ENCODE peak calls at places on chromosome 5, in eight cellular contexts. One of them, this sample, is unnamed.
A peak's percentile ranks its signal among the peaks of the same experiment; 100 is the strongest.

GRCh38 chr5:73118331-73119011 is 1.9 kb upstream of the TMEM171 start:
- DNase-seq in activated CD4-positive, alpha-beta T cell treated with anti-CD3 and anti-CD28 coated beads for 4 hours: no peak
- DNase-seq in glomerular endothelial cell: no peak
- DNase-seq in NCI-H2107: no peak
- DNase-seq in T-helper 9 cell: no peak
- DNase-seq in HS-5: no peak
- DNase-seq in stimulated activated CD4-positive, alpha-beta T cell treated with anti-CD3 and anti-CD28 coated beads, Interleukin-4, amount 100 ng/mL, for 24 hours: no peak
- DNase-seq in CD14-positive monocyte: no peak
- DNase-seq in this sample: no peak

GRCh38 chr5:132266836-132267160 is 9.3 kb downstream of the PDLIM4 start:
- DNase-seq in activated CD4-positive, alpha-beta T cell treated with anti-CD3 and anti-CD28 coated beads for 4 hours: no peak
- DNase-seq in glomerular endothelial cell: no peak
- DNase-seq in NCI-H2107: no peak
- DNase-seq in T-helper 9 cell: no peak
- DNase-seq in HS-5: no peak
- DNase-seq in stimulated activated CD4-positive, alpha-beta T cell treated with anti-CD3 and anti-CD28 coated beads, Interleukin-4, amount 100 ng/mL, for 24 hours: no peak
- DNase-seq in CD14-positive monocyte: no peak
- DNase-seq in this sample: no peak

GRCh38 chr5:9118852-9119251 is 427.0 kb downstream of the SEMA5A start:
- DNase-seq in activated CD4-positive, alpha-beta T cell treated with anti-CD3 and anti-CD28 coated beads for 4 hours: no peak
- DNase-seq in glomerular endothelial cell: no peak
- DNase-seq in NCI-H2107: no peak
- DNase-seq in T-helper 9 cell: no peak
- DNase-seq in HS-5: no peak
- DNase-seq in stimulated activated CD4-positive, alpha-beta T cell treated with anti-CD3 and anti-CD28 coated beads, Interleukin-4, amount 100 ng/mL, for 24 hours: no peak
- DNase-seq in CD14-positive monocyte: no peak
- DNase-seq in this sample: no peak

GRCh38 chr5:6574537-6574936 is 58.3 kb downstream of the NSUN2 start:
- DNase-seq in activated CD4-positive, alpha-beta T cell treated with anti-CD3 and anti-CD28 coated beads for 4 hours: no peak
- DNase-seq in glomerular endothelial cell: no peak
- DNase-seq in NCI-H2107: no peak
- DNase-seq in T-helper 9 cell: no peak
- DNase-seq in HS-5: no peak
- DNase-seq in stimulated activated CD4-positive, alpha-beta T cell treated with anti-CD3 and anti-CD28 coated beads, Interleukin-4, amount 100 ng/mL, for 24 hours: no peak
- DNase-seq in CD14-positive monocyte: no peak
- DNase-seq in this sample: no peak

GRCh38 chr5:92378961-92379611 is 996.0 kb upstream of the ARRDC3 start:
- DNase-seq in activated CD4-positive, alpha-beta T cell treated with anti-CD3 and anti-CD28 coated beads for 4 hours: no peak
- DNase-seq in glomerular endothelial cell: no peak
- DNase-seq in NCI-H2107: no peak
- DNase-seq in T-helper 9 cell: no peak
- DNase-seq in HS-5: no peak
- DNase-seq in stimulated activated CD4-positive, alpha-beta T cell treated with anti-CD3 and anti-CD28 coated beads, Interleukin-4, amount 100 ng/mL, for 24 hours: no peak
- DNase-seq in CD14-positive monocyte: no peak
- DNase-seq in this sample: no peak

GRCh38 chr5:150945947-150946346 is 41.2 kb upstream of the ZNF300 start:
- DNase-seq in activated CD4-positive, alpha-beta T cell treated with anti-CD3 and anti-CD28 coated beads for 4 hours: no peak
- DNase-seq in glomerular endothelial cell: no peak
- DNase-seq in NCI-H2107: no peak
- DNase-seq in T-helper 9 cell: no peak
- DNase-seq in HS-5: no peak
- DNase-seq in stimulated activated CD4-positive, alpha-beta T cell treated with anti-CD3 and anti-CD28 coated beads, Interleukin-4, amount 100 ng/mL, for 24 hours: no peak
- DNase-seq in CD14-positive monocyte: no peak
- DNase-seq in this sample: no peak

GRCh38 chr5:144318011-144318410 is 147.3 kb downstream of the KCTD16 start:
- DNase-seq in activated CD4-positive, alpha-beta T cell treated with anti-CD3 and anti-CD28 coated beads for 4 hours: no peak
- DNase-seq in glomerular endothelial cell: no peak
- DNase-seq in NCI-H2107: no peak
- DNase-seq in T-helper 9 cell: no peak
- DNase-seq in HS-5: no peak
- DNase-seq in stimulated activated CD4-positive, alpha-beta T cell treated with anti-CD3 and anti-CD28 coated beads, Interleukin-4, amount 100 ng/mL, for 24 hours: no peak
- DNase-seq in CD14-positive monocyte: no peak
- DNase-seq in this sample: no peak

GRCh38 chr5:130168211-130168610 is 263.9 kb downstream of the CHSY3 start:
- DNase-seq in activated CD4-positive, alpha-beta T cell treated with anti-CD3 and anti-CD28 coated beads for 4 hours: no peak
- DNase-seq in glomerular endothelial cell: no peak
- DNase-seq in NCI-H2107: no peak
- DNase-seq in T-helper 9 cell: no peak
- DNase-seq in HS-5: peak; percentile 31
- DNase-seq in stimulated activated CD4-positive, alpha-beta T cell treated with anti-CD3 and anti-CD28 coated beads, Interleukin-4, amount 100 ng/mL, for 24 hours: no peak
- DNase-seq in CD14-positive monocyte: no peak
- DNase-seq in this sample: no peak

GRCh38 chr5:72427488-72428437 is 79.4 kb downstream of the ZNF366 start:
- DNase-seq in activated CD4-positive, alpha-beta T cell treated with anti-CD3 and anti-CD28 coated beads for 4 hours: no peak
- DNase-seq in glomerular endothelial cell: no peak
- DNase-seq in NCI-H2107: no peak
- DNase-seq in T-helper 9 cell: no peak
- DNase-seq in HS-5: no peak
- DNase-seq in stimulated activated CD4-positive, alpha-beta T cell treated with anti-CD3 and anti-CD28 coated beads, Interleukin-4, amount 100 ng/mL, for 24 hours: no peak
- DNase-seq in CD14-positive monocyte: no peak
- DNase-seq in this sample: no peak